ENCODE peak calls at places on chromosome 17, in five cellular contexts. B, Q, J, I and N are unnamed samples.

GRCh38 chr17:81026266-81027036 is 8.5 kb upstream of the BAIAP2 start:
- DNase-seq in B (no peak), J (no peak), I (no peak), Q (no peak), N (no peak)

GRCh38 chr17:21282231-21282630 is 2.3 kb upstream of the MAP2K3 start:
- DNase-seq in J (no peak), B (no peak), I (peak; percentile 72), Q (peak; percentile 98), N (peak; percentile 95)

GRCh38 chr17:2125013-2125535 is 70.2 kb downstream of the HIC1 start:
- DNase-seq in Q (peak; percentile 92), J (no peak), I (no peak), B (no peak), N (no peak)

GRCh38 chr17:28041844-28042656 is 427 bp upstream of the NLK start:
- DNase-seq in B (no peak), Q (peak; percentile 31), J (no peak), I (no peak), N (peak; percentile 40)

GRCh38 chr17:80296221-80296620 is 35.6 kb downstream of the RNF213 start:
- DNase-seq in J (no peak), Q (no peak), B (no peak), I (no peak), N (no peak)

GRCh38 chr17:53626286-53626685 is 196.4 kb upstream of the KIF2B start:
- DNase-seq in Q (peak; percentile 67), I (peak; percentile 34), B (peak; percentile 28), J (no peak), N (peak; percentile 48)

GRCh38 chr17:83056583-83057396 is 22.6 kb upstream of the METRNL start:
- DNase-seq in I (no peak), Q (no peak), B (no peak), J (no peak), N (no peak)

GRCh38 chr17:38871247-38871991 is 1.6 kb downstream of the LASP1 start:
- DNase-seq in J (no peak), Q (peak; percentile 80), I (peak; percentile 28), B (peak; percentile 45), N (peak; percentile 81)

GRCh38 chr17:1244606-1245012 is 25.6 kb upstream of the BHLHA9 start:
- DNase-seq in Q (peak; percentile 33), J (no peak), I (no peak), B (no peak), N (no peak)

GRCh38 chr17:50264263-50265113 is 9.8 kb upstream of the TMEM92 start:
- DNase-seq in J (no peak), I (no peak), B (no peak), Q (peak; percentile 51), N (peak; percentile 63)

GRCh38 chr17:17808706-17809432 is 27.9 kb downstream of the SREBF1 start:
- DNase-seq in Q (peak; percentile 37), J (no peak), B (no peak), I (peak; percentile 55), N (no peak)

GRCh38 chr17:27384261-27384701 is 72.0 kb upstream of the KSR1 start:
- DNase-seq in Q (peak; percentile 96), B (no peak), I (peak; percentile 85), J (peak; percentile 61), N (peak; percentile 86)

GRCh38 chr17:83078378-83079339 is 750 bp upstream of the METRNL start:
- DNase-seq in Q (no peak), J (no peak), B (no peak), I (no peak), N (peak; percentile 55)

GRCh38 chr17:68584904-68585303 is 16.3 kb downstream of the FAM20A start:
- DNase-seq in Q (no peak), J (no peak), I (no peak), B (no peak), N (no peak)

GRCh38 chr17:35914354-35914753 is 16.2 kb downstream of the RDM1 start:
- DNase-seq in B (no peak), J (no peak), Q (no peak), I (no peak), N (no peak)

GRCh38 chr17:42536372-42537155 is 523 bp downstream of the NAGLU start:
- DNase-seq in Q (peak; percentile 78), J (peak; percentile 88), B (peak; percentile 80), I (peak; percentile 61), N (peak; percentile 80)

GRCh38 chr17:19320876-19321275 is 41.6 kb downstream of the B9D1 start:
- DNase-seq in B (no peak), J (no peak), Q (no peak), I (no peak), N (no peak)

GRCh38 chr17:81398170-81398854 is 3.1 kb downstream of the BAHCC1 start:
- DNase-seq in Q (peak; percentile 49), J (no peak), B (peak; percentile 27), I (peak; percentile 84), N (no peak)

GRCh38 chr17:2685696-2686095 is 25.9 kb downstream of the CLUH start:
- DNase-seq in I (no peak), B (no peak), J (peak; percentile 20), Q (no peak), N (no peak)

GRCh38 chr17:79741401-79741750 is 10.6 kb downstream of the ENPP7 start:
- DNase-seq in Q (no peak), B (no peak), I (no peak), J (no peak), N (no peak)

GRCh38 chr17:17892009-17892408 is 55.2 kb upstream of the SREBF1 start:
- DNase-seq in I (no peak), J (no peak), Q (no peak), B (no peak), N (no peak)

GRCh38 chr17:11899494-11899893 is 97.8 kb downstream of the ZNF18 start:
- DNase-seq in I (peak; percentile 83), B (no peak), J (no peak), Q (no peak), N (no peak)

GRCh38 chr17:78940708-78941107 is 15.5 kb upstream of the TIMP2 start:
- DNase-seq in I (no peak), J (no peak), B (no peak), Q (peak; percentile 54), N (no peak)

GRCh38 chr17:2889256-2889655 is 93.0 kb downstream of the RAP1GAP2 start:
- DNase-seq in I (no peak), J (no peak), B (no peak), Q (no peak), N (no peak)

GRCh38 chr17:2237521-2237921 is 66.1 kb downstream of the SMG6 start:
- DNase-seq in Q (no peak), B (no peak), I (no peak), J (peak; percentile 41), N (no peak)

GRCh38 chr17:2400474-2400866 is 390 bp downstream of the MNT start:
- DNase-seq in I (peak; percentile 69), J (peak; percentile 59), B (peak; percentile 40), Q (no peak), N (peak; percentile 80)

DNA sequence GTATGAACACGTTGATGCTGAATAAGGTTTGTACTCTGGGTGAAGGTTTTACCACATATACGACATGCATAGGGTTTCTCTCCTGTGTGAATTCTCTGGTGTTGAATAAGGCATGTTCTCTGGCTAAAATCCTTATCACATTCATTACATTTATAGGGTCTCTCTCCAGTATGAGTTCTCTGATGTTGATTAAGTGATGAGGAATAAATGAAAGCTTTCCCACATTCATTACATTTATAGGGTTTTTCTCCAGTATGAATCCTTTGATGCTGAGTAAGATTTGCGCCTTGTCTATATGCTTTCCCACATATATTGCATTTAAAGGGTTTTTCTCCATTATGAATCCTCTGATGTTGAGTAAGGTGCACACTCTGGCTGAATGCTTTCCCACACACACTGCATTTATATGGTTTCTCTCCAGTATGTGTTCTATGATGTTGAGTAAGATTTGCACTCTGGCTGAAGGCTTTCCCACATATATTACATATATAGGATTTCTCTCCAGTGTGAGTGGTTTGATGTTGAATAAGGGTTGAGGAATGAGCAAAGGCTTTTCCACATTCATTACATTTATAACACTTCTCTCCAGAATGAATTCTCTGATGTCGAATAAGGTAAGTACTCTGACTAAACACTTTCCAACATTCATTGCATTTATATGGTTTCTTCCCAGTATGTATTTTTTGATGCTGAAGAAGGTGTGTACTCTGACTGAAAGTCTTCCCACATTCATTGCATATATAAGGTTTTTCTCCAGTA is 16.9 kb downstream of the ZNF287 start:
- DNase-seq in J (no peak), Q (no peak), B (no peak), I (no peak), N (no peak)
- H3K9me3 ChIP-seq in J (peaks cover 100% of the 10 kb centered on the region), Q (peaks cover 70% of the 10 kb centered on the region), B (peaks cover 32% of the 10 kb centered on the region), I (peaks cover 78% of the 10 kb centered on the region), N (peaks cover 100% of the 10 kb centered on the region)

GRCh38 chr17:65356524-65356923 is 204.9 kb downstream of the AXIN2 start:
- DNase-seq in B (no peak), Q (no peak), I (no peak), J (no peak), N (no peak)

GRCh38 chr17:65355246-65355645 is 206.2 kb downstream of the AXIN2 start:
- DNase-seq in J (no peak), Q (no peak), I (no peak), B (no peak), N (no peak)

GRCh38 chr17:65362826-65363225 is 198.6 kb downstream of the AXIN2 start:
- DNase-seq in I (no peak), Q (peak; percentile 17), B (no peak), J (no peak), N (no peak)

GRCh38 chr17:65360961-65361552 is 200.4 kb downstream of the AXIN2 start:
- DNase-seq in Q (no peak), J (no peak), I (no peak), B (no peak), N (no peak)

GRCh38 chr17:65359016-65359415 is 202.4 kb downstream of the AXIN2 start:
- DNase-seq in B (no peak), Q (peak; percentile 84), I (peak; percentile 30), J (no peak), N (peak; percentile 56)
- H3K4me3 ChIP-seq in B (no peak overlapping the region), Q (no peak overlapping the region), I (no peak overlapping the region), J (no peak overlapping the region), N (no peak overlapping the region)

GRCh38 chr17:71052971-71053370 is 883.6 kb downstream of the KCNJ2 start:
- DNase-seq in J (no peak), B (no peak), Q (no peak), I (no peak), N (no peak)

GRCh38 chr17:71057938-71058337 is 888.6 kb downstream of the KCNJ2 start:
- DNase-seq in J (no peak), Q (no peak), I (no peak), B (no peak), N (no peak)

GRCh38 chr17:71057448-71057847 is 888.1 kb downstream of the KCNJ2 start:
- DNase-seq in J (no peak), I (no peak), Q (no peak), B (no peak), N (no peak)

GRCh38 chr17:71055128-71055527 is 885.8 kb downstream of the KCNJ2 start:
- DNase-seq in Q (peak; percentile 75), B (no peak), J (no peak), I (no peak), N (no peak)
- H3K9me3 ChIP-seq in Q (no peaks in the 10 kb centered on the region), B (no peaks in the 10 kb centered on the region), J (no peaks in the 10 kb centered on the region), I (peaks cover 7% of the 10 kb centered on the region), N (no peaks in the 10 kb centered on the region)

DNA sequence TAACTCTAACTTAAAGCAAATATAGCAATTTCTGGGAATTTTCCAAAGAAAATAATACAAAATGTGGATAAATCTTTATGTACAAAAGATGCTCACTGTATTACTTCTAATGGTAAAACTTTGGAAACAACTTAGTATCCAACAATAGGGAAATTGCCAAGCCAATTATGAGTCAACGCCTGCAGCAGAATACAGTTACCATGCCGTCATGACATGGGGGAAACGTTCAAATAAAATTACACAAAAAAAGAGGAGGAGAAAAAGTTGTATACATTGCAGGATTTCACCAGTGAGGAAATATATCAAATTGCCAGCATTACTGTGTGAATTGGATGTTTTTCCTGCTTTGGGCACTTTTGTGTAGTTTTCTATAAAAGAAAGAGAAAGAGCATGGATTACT is 469.6 kb downstream of the SOX9 start:
- DNase-seq in B (no peak), Q (peak; percentile 90), J (no peak), I (no peak), N (peak; percentile 82)
- H3K4me3 ChIP-seq in B (no peak overlapping the region), Q (peak overlapping the region; percentile 99), J (no peak overlapping the region), I (no peak overlapping the region), N (peak overlapping the region; percentile 83)